ENCODE peak calls at places on chromosome 20, in seven cellular contexts. S is IMR-90, X is right lobe of liver, U is HCT116, T is gastrocnemius medialis, C is esophagus squamous epithelium, Z is transverse colon. J is an unnamed sample.

GRCh38 chr20:45306431-45306982 is at the start of gene RBPJL:
- DNase-seq in S (no peak), X (no peak), U (no peak), T (no peak), C (no peak), Z (no peak), J (no peak)

GRCh38 chr20:52305843-52306242 is 114.3 kb upstream of the ZFP64 start:
- DNase-seq in S (no peak), X (no peak), U (no peak), T (no peak), C (no peak), Z (no peak), J (no peak)

GRCh38 chr20:50323777-50324604 is 133.4 kb downstream of the CEBPB start:
- DNase-seq in S (no peak), X (no peak), U (no peak), T (no peak), C (no peak), Z (peak; percentile 1), J (no peak)

GRCh38 chr20:8305449-8305978 is 173.4 kb downstream of the PLCB1 start:
- DNase-seq in S (peak; percentile 33), X (peak; percentile 63), U (peak; percentile 67), T (peak; percentile 37), C (no peak), Z (peak; percentile 53), J (no peak)

GRCh38 chr20:24095753-24096152 is 107.2 kb upstream of the GGTLC1 start:
- DNase-seq in S (no peak), X (no peak), U (no peak), T (no peak), C (no peak), Z (no peak), J (no peak)

GRCh38 chr20:47172579-47172978 is 183.9 kb downstream of the ZMYND8 start:
- DNase-seq in S (no peak), X (no peak), U (no peak), T (no peak), C (no peak), Z (no peak), J (no peak)

GRCh38 chr20:35317416-35317815 is 25.2 kb upstream of the FAM83C start:
- DNase-seq in S (peak; percentile 18), X (no peak), U (no peak), T (no peak), C (no peak), Z (no peak), J (no peak)

GRCh38 chr20:39107741-39108140 is 145.6 kb downstream of the DHX35 start:
- DNase-seq in S (peak; percentile 1), X (no peak), U (peak; percentile 73), T (no peak), C (no peak), Z (no peak), J (no peak)

GRCh38 chr20:9390441-9390840 is 123.9 kb upstream of the LAMP5 start:
- DNase-seq in S (peak; percentile 43), X (no peak), U (no peak), T (no peak), C (no peak), Z (no peak), J (no peak)

GRCh38 chr20:19832875-19833274 is 74.8 kb downstream of the RIN2 start:
- DNase-seq in S (no peak), X (no peak), U (no peak), T (no peak), C (no peak), Z (no peak), J (no peak)

GRCh38 chr20:35363190-35363589 is 48.6 kb downstream of the UQCC1 start:
- DNase-seq in S (peak; percentile 67), X (no peak), U (no peak), T (no peak), C (no peak), Z (no peak), J (no peak)

GRCh38 chr20:5720696-5721095 is 29.5 kb upstream of the SHLD1 start:
- DNase-seq in S (peak; percentile 41), X (no peak), U (no peak), T (no peak), C (no peak), Z (no peak), J (no peak)

GRCh38 chr20:10119336-10119735 is 84.5 kb downstream of the ANKEF1 start:
- DNase-seq in S (no peak), X (no peak), U (no peak), T (no peak), C (no peak), Z (no peak), J (no peak)

GRCh38 chr20:1363522-1363921 is 29.3 kb downstream of the FKBP1A start:
- DNase-seq in S (no peak), X (no peak), U (no peak), T (no peak), C (no peak), Z (no peak), J (no peak)

GRCh38 chr20:20237093-20237959 is 130.6 kb upstream of the INSM1 start:
- DNase-seq in S (peak; percentile 14), X (no peak), U (peak; percentile 28), T (peak; percentile 49), C (no peak), Z (peak; percentile 46), J (no peak)

GRCh38 chr20:40945754-40946451 is 82.7 kb upstream of the TOP1 start:
- DNase-seq in S (peak; percentile 52), X (peak; percentile 65), U (peak; percentile 19), T (no peak), C (no peak), Z (peak; percentile 41), J (peak; percentile 37)

GRCh38 chr20:17841751-17842191 is 126.8 kb downstream of the SNX5 start:
- DNase-seq in S (peak; percentile 80), X (no peak), U (no peak), T (peak; percentile 66), C (no peak), Z (no peak), J (no peak)

GRCh38 chr20:53711333-53712211 is 117.9 kb upstream of the ZNF217 start:
- DNase-seq in S (no peak), X (peak; percentile 65), U (no peak), T (no peak), C (no peak), Z (no peak), J (no peak)

GRCh38 chr20:19520261-19520660 is 237.8 kb upstream of the RIN2 start:
- DNase-seq in S (no peak), X (no peak), U (no peak), T (no peak), C (no peak), Z (no peak), J (no peak)

DNA sequence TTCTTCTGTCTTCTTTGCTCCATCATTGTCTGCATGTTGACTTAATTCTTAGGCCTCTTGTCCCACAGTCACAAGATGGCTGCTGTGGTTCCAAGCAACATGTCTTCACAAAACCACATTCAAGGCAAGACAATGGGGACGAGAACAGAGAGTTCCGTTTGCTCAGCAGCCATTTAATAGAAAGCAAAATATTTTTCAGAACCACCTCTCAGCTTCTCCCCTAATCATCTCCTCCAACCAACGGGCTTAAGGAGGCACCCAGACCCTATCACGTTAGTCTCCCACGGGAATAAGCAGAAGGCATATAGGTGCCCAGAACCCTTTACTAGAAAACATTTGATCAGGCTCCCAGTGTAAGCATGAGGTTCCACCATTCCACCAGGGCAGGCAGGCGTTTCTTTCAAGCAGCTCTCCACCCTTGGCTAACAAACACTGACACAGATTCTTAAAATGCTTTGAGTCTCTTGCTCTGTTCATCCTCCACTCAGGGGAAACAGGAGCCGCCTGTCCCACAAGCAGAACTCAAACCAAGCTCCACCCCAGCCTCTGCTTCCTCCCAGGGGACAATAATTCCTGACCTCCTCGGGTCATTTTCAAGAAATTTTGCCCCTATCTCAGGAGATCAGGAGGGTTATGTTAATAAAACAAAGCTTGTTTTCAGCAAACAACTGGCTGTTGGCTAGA is 19.0 kb downstream of the BMP7 start:
- DNase-seq in S (no peak), X (no peak), U (no peak), T (no peak), C (no peak), Z (no peak), J (no peak)
- H3K27me3 ChIP-seq in S (no peaks in the 10 kb centered on the region), X (no peaks in the 10 kb centered on the region), U (no peaks in the 10 kb centered on the region), T (peaks cover 5% of the 10 kb centered on the region), C (no peaks in the 10 kb centered on the region), Z (no peaks in the 10 kb centered on the region), J (no peaks in the 10 kb centered on the region)

DNA sequence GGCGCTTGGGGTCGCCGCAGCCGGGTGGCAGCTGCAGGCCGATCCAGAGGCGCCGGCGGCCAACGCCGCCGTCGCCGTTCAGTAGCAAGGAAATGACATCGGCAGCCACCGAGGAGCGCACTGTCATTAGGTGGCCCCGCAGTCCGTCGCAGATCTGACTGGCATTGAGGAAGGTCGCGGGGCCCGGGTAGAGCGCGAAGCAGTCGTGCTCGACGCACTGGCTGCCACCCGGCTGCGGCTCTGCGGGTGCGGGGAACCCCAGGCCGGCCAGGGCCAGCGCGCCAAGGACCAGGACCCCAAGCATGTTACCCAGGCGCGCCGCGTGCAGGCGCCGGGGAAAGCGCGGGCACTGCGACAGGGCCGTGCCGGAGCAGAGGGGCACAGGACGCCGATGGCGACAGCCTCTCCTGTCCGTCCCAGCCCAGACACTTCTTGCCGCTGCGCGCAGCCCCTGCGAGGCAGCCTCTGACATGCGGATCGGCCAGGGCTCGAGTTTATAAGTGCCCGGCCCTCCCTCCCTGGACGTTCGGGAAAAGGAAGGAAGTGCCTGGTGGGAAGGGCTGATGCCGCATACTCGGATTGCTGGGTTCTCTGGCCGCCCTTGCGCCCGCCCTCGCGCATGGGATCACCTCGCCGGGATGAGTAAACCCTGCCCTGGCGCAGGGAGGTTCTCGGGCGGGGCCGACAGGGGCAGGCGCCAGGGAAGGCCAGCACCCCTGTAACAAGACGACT is at the start of gene THBD:
- DNase-seq in S (peak; percentile 12), X (no peak), U (no peak), T (peak; percentile 88), C (no peak), Z (peak; percentile 56), J (peak; percentile 88)
- TF ChIP-seq POLR2A in S (no peak), X (peak; percentile 73), U (no peak), T (peak; percentile 84), C (peak; percentile 93), Z (peak; percentile 76), J (peak; percentile 79)

DNA sequence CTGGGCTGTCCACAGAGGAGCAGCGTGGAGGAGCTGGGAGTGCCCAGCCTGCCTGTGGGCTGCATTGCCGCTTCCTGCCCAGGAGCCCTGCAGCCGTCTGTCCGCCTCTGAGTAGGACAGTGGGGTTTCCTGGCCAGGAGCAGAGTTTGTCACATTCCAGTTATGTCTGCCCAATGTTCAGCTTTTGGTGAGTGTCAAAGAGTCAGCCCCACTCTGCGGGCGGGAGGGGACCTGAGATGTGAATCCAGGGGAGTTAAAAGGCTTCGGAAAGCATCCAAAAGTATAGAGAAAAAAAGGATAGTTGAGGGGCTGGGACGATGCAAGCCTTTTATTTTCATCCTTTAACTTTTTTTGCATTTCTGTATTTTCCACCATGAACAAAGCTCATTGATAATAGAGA is 7.2 kb upstream of the GATA5 start:
- DNase-seq in S (no peak), X (no peak), U (no peak), T (no peak), C (no peak), Z (no peak), J (no peak)
- H3K27me3 ChIP-seq in S (peaks cover 96% of the 10 kb centered on the region), X (peaks cover 24% of the 10 kb centered on the region), U (no peaks in the 10 kb centered on the region), T (peaks cover 48% of the 10 kb centered on the region), C (peaks cover 6% of the 10 kb centered on the region), Z (peaks cover 97% of the 10 kb centered on the region), J (peaks cover 47% of the 10 kb centered on the region)

DNA sequence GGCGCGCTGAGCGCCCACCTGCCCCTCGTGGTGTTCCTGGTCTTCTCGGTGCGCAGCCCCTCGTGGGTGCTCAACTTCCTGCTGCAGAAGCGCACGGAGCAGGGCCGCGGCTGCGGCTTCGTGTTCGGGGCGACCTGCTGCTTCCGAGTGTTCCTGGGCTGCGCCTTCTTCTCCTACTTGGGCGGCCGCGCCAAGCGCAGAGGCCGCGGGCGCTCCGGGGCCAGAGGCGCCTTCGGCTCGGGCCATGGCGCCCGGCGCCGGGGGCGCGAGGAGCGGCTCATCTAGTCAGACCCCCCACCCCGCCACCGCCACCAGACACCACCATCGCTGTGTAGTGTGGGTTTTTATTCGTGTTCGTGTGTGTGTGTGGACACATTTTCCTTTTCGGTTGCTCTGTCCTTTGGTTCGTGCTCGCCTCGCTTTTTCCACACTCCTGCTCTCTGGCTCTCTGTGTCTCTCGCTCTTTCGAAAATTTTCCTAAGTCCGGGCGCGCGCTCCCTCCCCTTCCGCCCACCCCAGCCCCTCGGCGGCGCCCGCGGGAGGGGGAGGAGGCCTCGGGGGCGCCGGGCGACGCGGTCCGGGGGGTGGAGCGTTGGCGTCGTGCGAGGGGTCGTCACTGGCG is 38.0 kb downstream of the GNAS start:
- DNase-seq in S (peak; percentile 77), X (peak; percentile 70), U (no peak), T (peak; percentile 63), C (no peak), Z (peak; percentile 75), J (peak; percentile 70)
- TF ChIP-seq POLR2A in S (peak; percentile 12), X (no peak), U (peak; percentile 2), T (no peak), C (peak; percentile 39), Z (peak; percentile 50), J (peak; percentile 50)